ENCODE peak calls at places on chromosomes 5 and 9, in ten cellular contexts. P is fibroblast of lung; M is A549; J is WERI-Rb-1; E is psoas muscle; F is GM23248; B is CD8-positive, alpha-beta memory T cell; V is IMR-90; H is pancreas; O is right lobe of liver. D is an unnamed sample. For H3K9me3, the result is how much of the 10 kb centered on the place peaks cover.

GRCh38 chr9:137233143-137233980 is 2.7 kb downstream of the SLC34A3 start:
- DNase-seq in P (no peak), M (no peak), J (no peak), E (no peak), F (no peak), B (no peak), V (no peak), H (no peak), O (no peak), D (no peak)

GRCh38 chr5:103286622-103287021 is 28.1 kb downstream of the MACIR start:
- DNase-seq in P (no peak), M (no peak), J (no peak), E (no peak), F (no peak), B (no peak), V (no peak), H (no peak), O (no peak), D (no peak)

GRCh38 chr5:141814064-141814982 is 63.9 kb downstream of the PCDH1 start:
- DNase-seq in P (peak), M (peak), J (peak), E (no peak), F (peak), B (no peak), V (no peak), H (peak), O (peak), D (no peak)

GRCh38 chr5:148268556-148268955 is at the start of gene SPINK13:
- DNase-seq in P (peak), M (no peak), J (no peak), E (no peak), F (peak), B (no peak), V (peak), H (no peak), O (no peak), D (peak)

GRCh38 chr5:16271851-16272250 is 92.3 kb upstream of the MARCHF11 start:
- DNase-seq in P (no peak), M (no peak), J (no peak), E (no peak), F (no peak), B (no peak), V (no peak), H (no peak), O (no peak), D (no peak)

GRCh38 chr5:135310328-135310989 is 88.6 kb downstream of the MACROH2A1 start:
- DNase-seq in P (peak), M (no peak), J (no peak), E (no peak), F (peak), B (no peak), V (peak), H (no peak), O (peak), D (peak)

GRCh38 chr5:142245776-142246175 is 79.0 kb downstream of the SPRY4 start:
- DNase-seq in P (no peak), M (no peak), J (no peak), E (no peak), F (peak), B (no peak), V (no peak), H (no peak), O (no peak), D (no peak)

GRCh38 chr9:130262061-130262745 is 3.4 kb upstream of the HMCN2 start:
- DNase-seq in P (no peak), M (no peak), J (no peak), E (no peak), F (no peak), B (no peak), V (no peak), H (no peak), O (no peak), D (no peak)

GRCh38 chr9:32644698-32645097 is 9.2 kb upstream of the TAF1L start:
- DNase-seq in P (no peak), M (no peak), J (no peak), E (no peak), F (peak), B (no peak), V (peak), H (no peak), O (no peak), D (no peak)

GRCh38 chr9:96241391-96241809 is 60.6 kb downstream of the HSD17B3 start:
- DNase-seq in P (no peak), M (no peak), J (no peak), E (no peak), F (no peak), B (peak), V (no peak), H (no peak), O (no peak), D (no peak)

GRCh38 chr9:126501383-126502331 is 112.1 kb upstream of the LMX1B start:
- DNase-seq in P (no peak), M (no peak), J (no peak), E (no peak), F (no peak), B (no peak), V (no peak), H (no peak), O (no peak), D (no peak)

DNA sequence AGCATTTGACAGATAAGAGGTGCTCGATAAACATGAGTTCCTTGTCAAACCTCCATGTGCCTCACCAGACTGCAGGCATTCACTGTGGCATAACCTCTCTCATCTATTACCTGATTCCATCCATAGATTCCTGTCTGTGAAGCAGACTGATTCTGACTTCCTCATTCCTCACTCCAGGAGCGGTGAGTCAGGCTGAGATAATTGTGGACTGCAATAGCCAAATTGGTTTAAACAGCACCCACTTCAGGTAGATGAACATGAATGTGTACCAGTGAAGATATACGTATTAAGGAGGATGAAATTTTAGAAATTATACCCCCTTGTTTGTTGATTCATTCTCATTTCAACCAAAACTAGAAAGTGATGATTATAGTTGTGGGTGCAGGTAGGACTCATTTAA is 391.2 kb downstream of the HINT1 start:
- DNase-seq in P (no peak), M (peak), J (no peak), E (no peak), F (no peak), B (no peak), V (no peak), H (no peak), O (no peak), D (no peak)
- H3K9me3 ChIP-seq in P (under half), M (under half), J (under half), E (under half), F (under half), B (under half), V (under half), H (under half), O (under half), D (under half)

DNA sequence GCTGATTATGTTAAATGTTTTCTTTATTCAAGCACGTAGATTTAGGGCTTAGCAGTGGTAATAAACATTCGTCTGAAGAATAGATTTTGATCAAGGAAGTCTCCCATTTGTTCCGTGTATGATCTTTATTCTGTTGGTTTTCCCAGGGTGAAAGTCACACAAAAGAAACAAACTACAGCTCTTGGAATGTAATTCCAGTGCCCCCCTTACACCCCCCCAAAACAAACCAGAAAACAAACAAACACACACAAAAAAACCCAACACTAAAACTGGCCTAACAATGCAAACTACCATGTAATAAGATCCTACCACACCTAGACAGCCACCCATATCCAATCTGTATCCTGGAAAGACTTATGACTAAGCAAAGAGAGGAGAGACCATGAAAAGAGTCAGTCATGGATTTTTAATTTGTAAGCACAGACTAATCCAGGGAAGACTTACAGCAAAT is 196.2 kb upstream of the ELL2 start:
- DNase-seq in P (no peak), M (no peak), J (no peak), E (no peak), F (no peak), B (no peak), V (no peak), H (no peak), O (no peak), D (no peak)
- H3K27ac ChIP-seq in P (no peak), M (no peak), J (no peak), E (no peak), F (no peak), B (no peak), V (no peak), H (no peak), O (no peak), D (no peak)

DNA sequence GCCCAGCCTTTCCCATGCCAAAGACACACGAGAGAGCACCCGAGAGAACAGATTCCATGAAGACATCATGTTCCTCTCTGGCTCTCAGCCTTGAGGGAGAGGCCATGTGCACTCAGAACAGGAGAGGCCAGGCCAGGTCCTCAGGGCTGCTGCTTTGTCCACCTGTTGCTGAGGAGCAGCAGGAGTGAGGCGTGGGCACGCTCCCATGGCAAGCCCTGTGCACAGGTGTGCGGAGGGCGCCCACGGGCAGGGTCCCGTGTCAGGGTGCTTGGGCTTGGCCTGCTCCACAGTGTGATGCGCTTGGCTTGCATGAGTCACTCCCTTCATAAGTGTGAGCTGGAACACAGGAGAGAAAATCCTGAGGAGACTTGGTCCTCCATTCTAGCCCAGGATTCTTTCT is 27.4 kb downstream of the ZNF354A start:
- DNase-seq in P (no peak), M (no peak), J (no peak), E (no peak), F (no peak), B (no peak), V (no peak), H (no peak), O (no peak), D (no peak)
- H3K4me3 ChIP-seq in P (no peak), M (no peak), J (no peak), E (no peak), F (no peak), B (no peak), V (no peak), H (no peak), O (no peak), D (no peak)

GRCh38 chr9:114181583-114182409 is 26.5 kb downstream of the COL27A1 start:
- DNase-seq in P (peak), M (no peak), J (no peak), E (no peak), F (no peak), B (no peak), V (peak), H (peak), O (no peak), D (no peak)
- H3K9me3 ChIP-seq in P (under half), M (under half), J (under half), E (under half), F (under half), B (under half), V (under half), H (under half), O (under half), D (under half)

GRCh38 chr9:127545196-127546124 is 66.6 kb upstream of the STXBP1 start:
- DNase-seq in P (peak), M (peak), J (no peak), E (peak), F (peak), B (no peak), V (peak), H (peak), O (peak), D (peak)
- H3K27ac ChIP-seq in P (peak), M (peak), J (no peak), E (no peak), F (peak), B (no peak), V (peak), H (peak), O (peak), D (peak)

D was measured in SJSA1.